ENCODE peak calls at places on chromosome 7, in nine cellular contexts. K is GM06990; J is pancreas; O is mucosa of descending colon; X is B cell; E is AG04450; C is spleen; T is uterus; Q is CD8-positive, alpha-beta T cell. I is an unnamed sample.

GRCh38 chr7:155221547-155221946 is 76.1 kb upstream of the INSIG1 start:
- DNase-seq in K (no peak), J (no peak), O (no peak), X (no peak), E (no peak), C (no peak), T (no peak), Q (no peak), I (no peak)

GRCh38 chr7:50664461-50664922 is 99.3 kb upstream of the DDC start:
- DNase-seq in K (peak; percentile 54), J (no peak), O (no peak), X (no peak), E (no peak), C (no peak), T (no peak), Q (no peak), I (no peak)

GRCh38 chr7:17380696-17381662 is 82.5 kb downstream of the AHR start:
- DNase-seq in K (no peak), J (no peak), O (no peak), X (no peak), E (no peak), C (no peak), T (no peak), Q (no peak), I (no peak)

GRCh38 chr7:314853-315252 is 24.9 kb downstream of the FOXL3 start:
- DNase-seq in K (no peak), J (no peak), O (no peak), X (no peak), E (no peak), C (no peak), T (no peak), Q (no peak), I (no peak)

GRCh38 chr7:82319674-82320118 is 123.9 kb downstream of the CACNA2D1 start:
- DNase-seq in K (no peak), J (peak; percentile 18), O (peak; percentile 53), X (no peak), E (peak; percentile 50), C (no peak), T (peak; percentile 79), Q (no peak), I (no peak)

GRCh38 chr7:33503014-33503413 is 373.6 kb downstream of the BBS9 start:
- DNase-seq in K (no peak), J (no peak), O (no peak), X (no peak), E (no peak), C (no peak), T (no peak), Q (no peak), I (no peak)

GRCh38 chr7:55538538-55538937 is 33.8 kb downstream of the VOPP1 start:
- DNase-seq in K (no peak), J (no peak), O (no peak), X (no peak), E (peak; percentile 89), C (no peak), T (no peak), Q (no peak), I (no peak)

GRCh38 chr7:151632750-151633515 is 113.2 kb upstream of the RHEB start:
- DNase-seq in K (peak; percentile 83), J (peak; percentile 53), O (peak; percentile 81), X (peak; percentile 81), E (no peak), C (peak; percentile 93), T (peak; percentile 39), Q (peak; percentile 70), I (peak; percentile 90)

DNA sequence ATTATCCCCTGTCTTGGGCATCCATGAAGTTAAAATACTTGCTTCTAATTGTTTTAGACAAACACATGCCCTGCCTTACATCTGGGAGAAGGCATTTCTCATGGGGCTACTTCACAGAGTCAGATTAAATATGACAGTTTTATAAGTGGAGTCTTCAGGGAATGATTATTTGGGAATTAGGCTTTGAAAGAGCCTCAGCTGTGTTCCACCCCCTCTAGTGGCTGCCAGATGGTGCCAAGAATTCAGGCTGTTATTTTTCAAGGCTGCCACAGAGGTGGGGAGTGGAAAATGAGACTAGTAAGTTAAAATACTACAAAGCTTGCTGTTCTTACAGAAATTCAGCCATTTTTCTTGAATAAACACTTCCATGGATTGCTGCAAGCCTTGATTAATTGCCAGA is 45.8 kb upstream of the DNAH11 start:
- DNase-seq in K (no peak), J (no peak), O (no peak), X (no peak), E (no peak), C (no peak), T (no peak), Q (no peak), I (no peak)
- TF ChIP-seq CTCF in K (no peak), J (no peak), O (no peak), X (no peak), E (peak; percentile 51), C (no peak), T (no peak), Q (no peak), I (peak; percentile 23)

GRCh38 chr7:140898794-140899548 is 25.8 kb downstream of the BRAF start:
- DNase-seq in K (no peak), J (no peak), O (no peak), X (no peak), E (no peak), C (no peak), T (no peak), Q (no peak), I (no peak)

GRCh38 chr7:140901946-140902304 is 22.8 kb downstream of the BRAF start:
- DNase-seq in K (no peak), J (no peak), O (no peak), X (no peak), E (no peak), C (no peak), T (no peak), Q (no peak), I (no peak)

GRCh38 chr7:140902305-140902953 is 22.3 kb downstream of the BRAF start:
- DNase-seq in K (peak; percentile 24), J (no peak), O (no peak), X (no peak), E (no peak), C (no peak), T (no peak), Q (no peak), I (no peak)

GRCh38 chr7:140896996-140897395 is 27.7 kb downstream of the BRAF start:
- DNase-seq in K (no peak), J (no peak), O (no peak), X (no peak), E (no peak), C (no peak), T (no peak), Q (no peak), I (no peak)

DNA sequence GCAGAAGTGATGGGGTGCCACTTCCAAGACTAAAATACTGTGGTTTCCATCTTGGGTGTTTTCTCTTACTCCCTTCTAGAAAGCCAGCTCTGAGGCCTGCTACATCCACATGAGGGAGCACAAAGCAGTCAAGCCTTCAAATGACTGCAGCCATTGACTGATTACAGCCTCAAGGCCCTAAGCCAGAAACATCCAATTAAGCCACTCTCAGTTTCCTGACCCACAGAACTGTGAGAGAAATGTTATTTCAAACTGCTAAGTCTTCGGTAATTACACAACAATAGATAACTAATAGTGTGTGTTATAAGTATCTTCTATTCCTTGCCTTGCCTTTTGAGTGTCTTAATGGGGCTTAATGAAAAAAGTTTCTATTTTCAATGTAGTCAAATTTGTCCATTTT is 24.8 kb downstream of the BRAF start:
- DNase-seq in K (no peak), J (no peak), O (no peak), X (no peak), E (no peak), C (no peak), T (no peak), Q (no peak), I (no peak)
- TF ChIP-seq CTCF in K (peak; percentile 20), J (no peak), O (no peak), X (no peak), E (no peak), C (no peak), T (no peak), Q (no peak), I (no peak)

DNA sequence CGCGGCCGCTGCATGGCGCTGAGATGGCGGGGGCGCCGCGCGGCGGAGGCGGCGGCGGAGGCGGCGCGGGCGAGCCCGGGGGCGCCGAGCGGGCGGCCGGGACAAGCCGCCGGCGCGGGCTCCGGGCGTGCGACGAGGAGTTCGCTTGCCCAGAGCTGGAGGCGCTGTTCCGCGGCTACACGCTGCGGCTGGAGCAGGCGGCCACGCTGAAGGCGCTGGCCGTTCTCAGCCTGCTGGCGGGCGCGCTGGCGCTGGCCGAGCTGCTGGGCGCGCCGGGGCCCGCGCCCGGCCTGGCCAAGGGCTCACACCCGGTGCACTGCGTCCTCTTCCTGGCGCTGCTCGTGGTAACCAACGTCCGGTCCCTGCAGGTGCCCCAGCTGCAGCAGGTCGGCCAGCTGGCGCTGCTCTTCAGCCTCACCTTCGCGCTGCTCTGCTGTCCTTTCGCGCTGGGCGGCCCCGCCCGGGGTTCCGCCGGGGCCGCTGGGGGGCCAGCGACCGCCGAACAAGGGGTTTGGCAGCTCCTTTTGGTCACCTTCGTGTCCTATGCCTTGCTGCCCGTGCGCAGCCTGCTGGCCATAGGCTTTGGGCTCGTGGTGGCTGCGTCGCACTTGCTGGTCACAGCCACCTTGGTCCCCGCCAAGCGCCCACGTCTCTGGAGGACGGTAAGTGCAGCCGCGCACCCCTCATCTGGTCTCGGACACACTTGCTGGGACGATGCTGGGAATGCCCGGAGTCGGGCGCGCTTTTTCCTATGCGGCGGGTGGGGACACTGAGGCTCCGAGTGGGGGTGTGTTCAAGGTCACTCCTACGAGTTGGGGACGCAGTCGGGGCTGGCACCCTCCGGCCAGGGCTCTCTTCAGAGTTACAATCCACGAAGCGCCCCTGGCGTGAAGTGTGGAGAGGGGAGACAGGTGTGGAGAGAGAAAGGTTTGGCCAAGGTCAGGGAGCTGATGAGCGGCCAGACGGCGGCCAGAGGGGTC is 643 bp downstream of the ADCY1 start:
- DNase-seq in K (peak; percentile 48), J (peak; percentile 27), O (no peak), X (no peak), E (no peak), C (peak; percentile 71), T (no peak), Q (no peak), I (no peak)
- TF ChIP-seq CTCF in K (peak; percentile 8), J (no peak), O (no peak), X (no peak), E (no peak), C (no peak), T (no peak), Q (no peak), I (peak; percentile 24)

GRCh38 chr7:139500770-139501138 is 17.3 kb upstream of the KLRG2 start:
- DNase-seq in K (no peak), J (no peak), O (no peak), X (no peak), E (no peak), C (no peak), T (no peak), Q (no peak), I (no peak)

GRCh38 chr7:139502226-139502625 is 18.8 kb upstream of the KLRG2 start:
- DNase-seq in K (no peak), J (no peak), O (no peak), X (no peak), E (no peak), C (no peak), T (no peak), Q (no peak), I (no peak)

GRCh38 chr7:139509535-139509934 is 13.9 kb upstream of the CLEC2L start:
- DNase-seq in K (no peak), J (no peak), O (no peak), X (no peak), E (no peak), C (no peak), T (no peak), Q (no peak), I (no peak)

DNA sequence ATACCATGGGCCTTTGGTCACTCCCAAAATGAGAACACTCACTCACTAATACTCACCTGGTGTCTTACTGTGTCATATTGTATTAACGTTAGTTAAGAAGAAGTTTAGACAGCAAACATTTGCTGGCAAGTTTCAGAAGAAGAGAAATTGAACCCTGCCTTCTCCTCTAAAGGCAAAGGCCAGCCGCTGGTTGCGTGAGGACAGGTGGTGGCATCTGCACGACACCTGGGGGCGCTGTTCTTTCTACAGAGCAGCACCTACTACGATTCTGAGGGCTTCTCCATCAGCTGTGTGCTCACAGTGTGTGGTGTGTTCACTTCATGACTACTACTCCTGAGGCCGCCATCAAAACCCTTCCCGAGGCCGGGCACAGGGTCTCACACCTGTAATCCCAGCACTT is 17.9 kb upstream of the CLEC2L start:
- DNase-seq in K (no peak), J (no peak), O (no peak), X (no peak), E (no peak), C (no peak), T (no peak), Q (no peak), I (no peak)
- TF ChIP-seq CTCF in K (peak; percentile 46), J (no peak), O (no peak), X (no peak), E (peak; percentile 32), C (no peak), T (no peak), Q (no peak), I (peak; percentile 47)

I was measured in GM12864.